ENCODE peak calls at places on chromosomes 13 and 19, in four cellular contexts. K, G, D and M are unnamed samples.

GRCh38 chr19:11265785-11266236 is 3.5 kb upstream of the DOCK6 start:
- DNase-seq in K (no peak), D (no peak), G (no peak), M (no peak)

GRCh38 chr13:26983533-26984315 is 187.9 kb downstream of the USP12 start:
- DNase-seq in K (no peak), D (no peak), G (no peak), M (no peak)

GRCh38 chr13:112202966-112203365 is 136.0 kb downstream of the SOX1 start:
- DNase-seq in D (peak), K (no peak), G (no peak), M (no peak)

GRCh38 chr13:21338156-21338555 is 120.9 kb downstream of the ZDHHC20 start:
- DNase-seq in D (no peak), G (no peak), K (no peak), M (no peak)

GRCh38 chr13:31009166-31009565 is 76.7 kb downstream of the TEX26 start:
- DNase-seq in K (no peak), G (no peak), D (no peak), M (no peak)

GRCh38 chr13:82344867-82345266 is 1537.4 kb downstream of the SLITRK1 start:
- DNase-seq in K (no peak), G (no peak), D (no peak), M (no peak)

GRCh38 chr19:4519521-4520277 is 1.4 kb upstream of the PLIN4 start:
- DNase-seq in G (no peak), K (peak), D (no peak), M (no peak)

GRCh38 chr19:4052114-4052992 is 14.3 kb downstream of the ZBTB7A start:
- DNase-seq in K (no peak), G (peak), D (no peak), M (peak)

GRCh38 chr19:19628499-19629134 is 597 bp upstream of the LPAR2 start:
- DNase-seq in G (peak), D (no peak), K (peak), M (no peak)
- H3K4me3 ChIP-seq in G (no peak), D (no peak), K (peak), M (no peak)

GRCh38 chr19:18118420-18119242 is 21.1 kb downstream of the MAST3 start:
- DNase-seq in G (no peak), D (no peak), K (no peak), M (no peak)
- H3K4me3 ChIP-seq in G (no peak), D (no peak), K (peak), M (peak)

DNA sequence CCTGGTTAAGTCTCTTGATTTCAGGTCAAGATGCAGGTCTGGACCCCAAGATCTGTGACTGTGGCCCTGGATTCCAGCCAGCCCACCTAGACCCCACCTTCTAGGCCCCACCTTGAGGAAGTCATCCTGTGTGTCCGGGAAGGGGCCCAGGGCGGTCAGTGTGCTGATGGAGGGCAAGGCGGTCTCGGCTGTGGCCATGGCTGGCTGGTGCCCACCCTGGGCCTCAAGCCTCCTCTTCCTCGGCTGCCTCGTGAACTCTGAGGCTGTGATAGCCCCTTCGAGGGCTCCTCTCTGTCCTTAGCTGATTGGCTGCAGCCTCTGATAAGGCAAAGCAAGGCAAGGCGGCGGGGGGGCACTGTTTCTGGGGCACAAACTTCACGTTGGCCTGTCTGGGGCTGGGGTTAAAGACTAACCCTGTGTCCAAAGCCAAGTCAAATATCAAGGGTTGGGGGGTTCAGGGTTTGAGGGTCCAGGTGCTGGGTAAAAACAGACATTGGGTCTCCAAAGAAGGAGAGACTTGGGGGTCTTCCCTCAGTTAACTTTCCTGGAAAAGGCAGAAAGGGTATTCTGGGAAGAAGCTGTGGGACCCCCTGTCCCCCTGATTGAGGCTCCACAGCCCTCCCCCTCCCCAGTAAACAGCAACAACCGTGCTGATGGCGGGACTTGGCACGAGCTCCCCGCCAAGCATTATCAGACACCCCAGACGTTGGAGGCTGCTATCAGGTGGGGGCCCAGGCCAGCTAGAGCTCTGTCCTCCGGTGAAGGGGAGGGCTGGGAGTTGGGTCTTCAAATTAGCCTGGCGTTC is at the start of gene KLF1:
- DNase-seq in D (no peak), K (no peak), G (no peak), M (no peak)
- H3K4me3 ChIP-seq in D (no peak), K (no peak), G (no peak), M (peak)

GRCh38 chr13:52169839-52170238 is 10.4 kb upstream of the NEK3 start:
- DNase-seq in G (no peak), D (no peak), K (no peak), M (no peak)
- H3K4me3 ChIP-seq in G (no peak), D (no peak), K (no peak), M (no peak)

DNA sequence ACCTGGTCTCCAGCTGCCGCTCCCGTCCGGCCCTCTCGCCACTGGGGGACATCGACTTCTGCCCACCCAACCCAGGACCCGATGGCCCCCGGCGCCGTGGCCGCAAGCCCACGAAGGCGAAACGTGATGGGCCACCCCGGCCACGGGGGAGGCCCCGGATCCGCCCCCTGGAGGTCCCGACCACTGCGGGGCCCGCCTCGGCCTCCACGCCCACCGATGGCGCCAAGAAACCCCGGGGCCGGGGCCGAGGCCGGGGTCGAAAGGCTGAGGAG is 6.7 kb downstream of the PRR12 start:
- DNase-seq in K (no peak), G (no peak), D (no peak), M (no peak)
- H3K4me3 ChIP-seq in K (no peak), G (no peak), D (no peak), M (no peak)

GRCh38 chr19:20616071-20616470 is 45.3 kb downstream of the ZNF626 start:
- DNase-seq in D (no peak), K (no peak), G (no peak), M (no peak)

GRCh38 chr19:20612711-20613316 is 47.2 kb upstream of the ZNF737 start:
- DNase-seq in G (no peak), K (peak), D (no peak), M (no peak)

GRCh38 chr19:20607943-20608342 is 42.4 kb upstream of the ZNF737 start:
- DNase-seq in G (no peak), D (no peak), K (no peak), M (no peak)

GRCh38 chr19:20611866-20612265 is 46.3 kb upstream of the ZNF737 start:
- DNase-seq in D (no peak), K (peak), G (peak), M (no peak)
- H3K4me3 ChIP-seq in D (no peak), K (peak), G (peak), M (no peak)

DNA sequence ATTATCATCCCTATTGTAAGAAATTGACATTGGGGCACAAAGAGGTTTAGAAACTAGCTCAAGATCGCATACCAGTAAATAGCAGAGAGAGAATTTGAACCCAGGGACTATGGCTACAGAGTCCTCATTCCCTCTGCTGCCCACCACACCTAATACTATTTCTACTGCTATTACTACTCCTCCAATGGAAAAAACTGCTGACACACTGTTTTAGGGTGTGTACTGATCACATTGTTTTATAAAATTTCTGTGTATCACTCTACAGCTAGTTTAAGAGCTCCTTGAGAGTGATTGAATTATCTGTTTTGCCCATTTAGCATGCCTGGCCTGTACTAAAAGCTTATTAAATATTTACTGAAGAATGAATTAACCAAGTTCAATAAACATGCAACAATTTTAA is 552.4 kb downstream of the GPC5 start:
- DNase-seq in G (no peak), D (no peak), K (no peak), M (no peak)
- H3K4me3 ChIP-seq in G (no peak), D (no peak), K (no peak), M (no peak)

GRCh38 chr19:51693246-51693645 is at the start of gene SPACA6:
- DNase-seq in G (peak), K (no peak), D (no peak), M (no peak)

GRCh38 chr19:51691122-51692064 is 1.7 kb upstream of the SPACA6 start:
- DNase-seq in K (no peak), G (peak), D (no peak), M (peak)

GRCh38 chr19:51690359-51691121 is 2.6 kb upstream of the SPACA6 start:
- DNase-seq in G (peak), D (peak), K (peak), M (peak)

GRCh38 chr19:51693819-51694218 is 689 bp downstream of the SPACA6 start:
- DNase-seq in D (no peak), G (no peak), K (no peak), M (no peak)

DNA sequence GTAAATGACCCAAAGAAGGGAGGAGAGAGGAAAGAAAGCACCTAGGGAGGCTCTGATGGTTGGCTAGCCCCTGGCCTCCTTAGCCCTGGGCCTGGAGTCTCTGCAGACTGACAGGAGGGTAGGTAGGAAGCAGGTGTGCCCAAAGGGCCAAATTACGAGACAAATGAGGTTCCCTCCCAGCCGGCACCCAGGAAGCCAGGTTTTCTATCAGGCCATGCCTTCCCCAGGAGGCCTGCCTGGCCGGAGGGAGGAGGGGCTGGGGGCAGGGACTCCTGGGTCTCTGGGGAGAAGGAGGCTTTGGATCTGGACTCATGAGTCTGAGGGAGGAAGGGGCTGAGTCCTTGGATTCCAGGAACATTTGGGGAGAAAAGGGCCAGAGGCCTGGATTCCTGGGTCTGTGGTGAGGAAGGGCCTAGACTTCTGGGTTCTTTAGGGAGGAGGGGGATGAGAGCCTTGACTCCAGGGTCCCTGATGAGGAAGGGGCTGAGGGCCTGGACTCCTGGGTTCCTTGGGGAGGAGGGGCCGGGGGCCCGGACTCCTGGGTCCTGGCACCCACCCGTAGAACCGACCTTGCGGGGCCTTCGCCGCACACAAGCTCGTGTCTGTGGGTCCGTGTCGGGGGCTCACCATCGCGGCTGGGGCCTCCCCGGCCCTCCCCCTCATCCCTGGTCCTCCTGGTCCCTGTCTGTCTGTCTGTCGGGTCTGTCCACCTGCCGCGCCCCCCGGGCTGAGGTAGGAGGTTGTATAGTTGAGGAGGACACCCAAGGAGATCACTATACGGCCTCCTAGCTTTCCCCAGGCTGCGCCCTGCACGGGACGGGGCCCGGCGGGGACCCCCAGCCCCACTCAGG is 840 bp upstream of the SPACA6 start:
- DNase-seq in D (no peak), K (no peak), G (peak), M (peak)
- H3K4me3 ChIP-seq in D (no peak), K (peak), G (peak), M (peak)

DNA sequence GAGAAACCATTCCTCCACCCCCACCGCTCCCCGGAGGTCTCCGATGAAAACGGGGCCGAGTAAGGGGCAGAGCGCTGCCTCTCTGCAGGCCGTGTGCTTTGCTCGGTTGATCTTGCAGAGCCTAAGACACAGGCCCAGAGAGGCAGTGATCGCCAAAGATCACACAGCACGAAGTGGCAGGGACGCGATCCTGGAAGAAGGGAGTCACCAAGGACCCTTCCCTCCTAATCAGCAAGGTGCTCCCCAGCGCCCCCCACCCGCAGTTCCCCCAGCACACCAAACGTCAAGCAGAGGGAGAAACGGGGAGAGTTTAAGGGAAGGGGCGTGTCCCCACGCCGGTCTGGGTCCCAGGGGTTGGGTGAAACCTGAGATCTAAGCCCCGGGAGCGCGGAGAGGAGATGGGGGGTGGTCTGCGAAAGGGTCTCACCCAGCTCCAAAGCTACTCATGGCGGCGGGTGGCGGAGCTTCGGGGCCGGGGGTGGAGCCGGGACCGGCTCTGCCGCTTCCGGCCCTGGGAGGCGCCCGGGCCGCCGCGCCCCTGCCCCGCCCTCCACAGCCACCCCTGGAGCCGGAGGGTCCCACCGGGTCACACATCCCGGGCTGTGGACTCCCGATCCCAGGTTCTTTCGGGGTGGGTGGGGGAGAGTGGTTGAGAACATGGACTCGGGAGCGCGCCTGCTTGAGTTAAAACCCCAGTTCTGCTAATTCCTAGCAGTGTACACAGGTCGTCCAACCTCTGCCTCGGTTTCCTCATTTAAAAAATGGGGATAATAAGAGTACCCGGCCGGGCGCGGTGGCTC is at the start of gene EML2:
- DNase-seq in D (peak), G (no peak), K (no peak), M (peak)
- H3K4me3 ChIP-seq in D (peak), G (peak), K (peak), M (peak)